ENCODE peak calls at places on chromosomes 1 and 21, in ten cellular contexts. P, D, E, Y, T, A, Z, G, K and L are unnamed samples.
A peak's percentile ranks its signal among the peaks of the same experiment; 100 is the strongest.

GRCh38 chr1:167936930-167937708 is at the start of gene MPC2:
- DNase-seq in P (peak; percentile 53), D (peak; percentile 58), E (peak; percentile 65), Y (peak; percentile 73), T (peak; percentile 89), A (peak; percentile 86), Z (peak; percentile 47), G (peak; percentile 79), K (peak; percentile 28), L (peak; percentile 12)

GRCh38 chr1:23434260-23434775 is 9.8 kb upstream of the TCEA3 start:
- DNase-seq in P (no peak), D (no peak), E (no peak), Y (no peak), T (no peak), A (no peak), Z (no peak), G (no peak), K (no peak), L (no peak)

GRCh38 chr21:29258626-29259335 is 39.9 kb upstream of the BACH1 start:
- DNase-seq in P (no peak), D (no peak), E (peak; percentile 86), Y (no peak), T (no peak), A (no peak), Z (no peak), G (peak; percentile 80), K (peak; percentile 74), L (no peak)

GRCh38 chr1:84298688-84299535 is 2.6 kb upstream of the SAMD13 start:
- DNase-seq in P (no peak), D (peak; percentile 58), E (no peak), Y (peak; percentile 20), T (peak; percentile 66), A (peak; percentile 20), Z (peak; percentile 77), G (peak; percentile 18), K (no peak), L (no peak)

GRCh38 chr1:192654607-192655389 is 18.9 kb downstream of the RGS13 start:
- DNase-seq in P (no peak), D (peak; percentile 38), E (peak; percentile 84), Y (no peak), T (no peak), A (no peak), Z (no peak), G (peak; percentile 58), K (no peak), L (no peak)

GRCh38 chr1:152036316-152037216 is at the start of gene S100A11:
- DNase-seq in P (peak; percentile 71), D (peak; percentile 88), E (peak; percentile 84), Y (peak; percentile 88), T (peak; percentile 95), A (peak; percentile 87), Z (peak; percentile 52), G (peak; percentile 89), K (no peak), L (no peak)

GRCh38 chr1:222613627-222614026 is 4.3 kb upstream of the MIA3 start:
- DNase-seq in P (no peak), D (no peak), E (no peak), Y (no peak), T (no peak), A (no peak), Z (no peak), G (no peak), K (no peak), L (no peak)

GRCh38 chr1:90262791-90263190 is 267.9 kb downstream of the ZNF326 start:
- DNase-seq in P (no peak), D (no peak), E (no peak), Y (no peak), T (no peak), A (no peak), Z (no peak), G (peak; percentile 3), K (peak; percentile 7), L (no peak)

GRCh38 chr1:192794768-192795035 is 14.1 kb upstream of the RGS2 start:
- DNase-seq in P (no peak), D (no peak), E (no peak), Y (no peak), T (no peak), A (no peak), Z (no peak), G (no peak), K (no peak), L (no peak)

GRCh38 chr1:86704456-86704971 is at the start of gene SH3GLB1:
- DNase-seq in P (peak; percentile 85), D (peak; percentile 85), E (peak; percentile 82), Y (peak; percentile 90), T (peak; percentile 92), A (peak; percentile 93), Z (peak; percentile 91), G (peak; percentile 91), K (no peak), L (peak; percentile 66)

GRCh38 chr1:244778356-244778755 is 57.1 kb upstream of the COX20 start:
- DNase-seq in P (no peak), D (no peak), E (peak; percentile 58), Y (no peak), T (no peak), A (no peak), Z (no peak), G (peak; percentile 87), K (peak; percentile 38), L (no peak)

GRCh38 chr1:60740154-60740553 is 342.2 kb upstream of the NFIA start:
- DNase-seq in P (no peak), D (no peak), E (no peak), Y (no peak), T (no peak), A (no peak), Z (no peak), G (no peak), K (no peak), L (no peak)

GRCh38 chr21:43721225-43721605 is 2.3 kb downstream of the PDXK start:
- DNase-seq in P (no peak), D (no peak), E (no peak), Y (no peak), T (no peak), A (no peak), Z (no peak), G (no peak), K (no peak), L (no peak)
- H3K4me3 ChIP-seq in P (no peak overlapping the region), D (no peak overlapping the region), E (peak overlapping the region; percentile 14), Y (no peak overlapping the region), T (no peak overlapping the region), A (no peak overlapping the region), Z (no peak overlapping the region), G (no peak overlapping the region), K (peak overlapping the region; percentile 88), L (peak overlapping the region; percentile 91)

GRCh38 chr1:1461721-1462317 is 9.7 kb upstream of the ATAD3B start:
- DNase-seq in P (no peak), D (no peak), E (no peak), Y (no peak), T (no peak), A (no peak), Z (no peak), G (no peak), K (no peak), L (no peak)
- TF ChIP-seq CTCF in P (no peak), D (no peak), E (no peak), Y (no peak), T (no peak), A (no peak), Z (no peak), G (no peak), K (no peak), L (peak; percentile 17)

GRCh38 chr1:183806650-183807049 is 1.7 kb downstream of the RGL1 start:
- DNase-seq in P (no peak), D (no peak), E (no peak), Y (no peak), T (no peak), A (no peak), Z (no peak), G (no peak), K (no peak), L (no peak)
- H3K4me3 ChIP-seq in P (no peak overlapping the region), D (no peak overlapping the region), E (peak overlapping the region; percentile 90), Y (peak overlapping the region; percentile 61), T (peak overlapping the region; percentile 65), A (peak overlapping the region; percentile 54), Z (peak overlapping the region; percentile 79), G (peak overlapping the region; percentile 75), K (no peak overlapping the region), L (peak overlapping the region; percentile 56)

DNA sequence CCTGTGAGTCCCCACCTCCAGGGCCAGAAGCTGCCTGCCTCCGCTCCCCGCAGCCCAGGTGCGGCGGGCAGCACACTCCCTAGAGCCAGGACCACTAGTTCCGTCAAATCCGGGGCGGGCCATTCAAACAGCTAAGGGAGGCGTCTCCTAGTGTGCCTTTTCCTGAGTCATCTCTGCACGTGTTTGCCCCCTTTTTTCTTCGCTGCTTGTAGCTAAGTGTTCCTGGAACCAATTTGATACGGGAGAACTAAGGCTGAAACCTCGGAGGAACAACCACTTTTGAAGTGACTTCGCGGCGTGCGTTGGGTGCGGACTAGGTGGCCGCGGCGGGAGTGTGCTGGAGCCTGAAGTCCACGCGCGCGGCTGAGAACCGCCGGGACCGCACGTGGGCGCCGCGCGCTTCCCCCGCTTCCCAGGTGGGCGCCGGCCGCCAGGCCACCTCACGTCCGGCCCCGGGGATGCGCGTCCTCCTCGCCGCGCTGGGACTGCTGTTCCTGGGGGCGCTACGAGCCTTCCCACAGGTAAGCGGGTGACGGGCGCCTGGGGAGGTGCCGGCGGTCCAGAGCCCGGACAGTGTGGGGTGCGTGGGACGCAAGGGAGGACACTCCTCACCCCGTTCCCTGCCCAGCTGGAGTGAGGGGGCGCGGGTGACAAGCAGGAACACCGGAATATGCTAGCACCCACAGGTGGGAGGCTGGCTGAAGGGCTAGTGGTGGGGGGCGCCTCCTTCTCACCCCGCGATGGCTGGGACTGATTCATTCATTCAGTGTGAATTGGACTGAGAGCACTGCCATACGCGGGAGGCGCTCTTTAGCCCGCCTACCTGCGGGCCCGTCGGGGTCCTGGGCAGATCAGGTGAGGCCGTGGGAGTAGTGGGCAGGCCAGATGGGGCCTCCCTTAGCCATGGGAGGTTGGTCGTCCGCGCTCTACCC is at the start of gene TNFRSF8:
- DNase-seq in P (no peak), D (no peak), E (no peak), Y (no peak), T (no peak), A (no peak), Z (peak; percentile 56), G (no peak), K (no peak), L (no peak)
- TF ChIP-seq CTCF in P (no peak), D (no peak), E (no peak), Y (no peak), T (no peak), A (no peak), Z (no peak), G (no peak), K (no peak), L (peak; percentile 10)

GRCh38 chr1:17895401-17895800 is 140.3 kb downstream of the ACTL8 start:
- DNase-seq in P (no peak), D (no peak), E (no peak), Y (no peak), T (no peak), A (no peak), Z (no peak), G (no peak), K (no peak), L (no peak)
- H3K4me3 ChIP-seq in P (no peak overlapping the region), D (no peak overlapping the region), E (no peak overlapping the region), Y (no peak overlapping the region), T (no peak overlapping the region), A (no peak overlapping the region), Z (no peak overlapping the region), G (no peak overlapping the region), K (no peak overlapping the region), L (no peak overlapping the region)